ENCODE peak calls at places on chromosomes 7 and 10, in four cellular contexts. C, W, K and P are unnamed samples.

GRCh38 chr10:15367296-15367830 is 3.7 kb downstream of the FAM171A1 start:
- DNase-seq in C (peak), W (no peak), K (no peak), P (no peak)

GRCh38 chr7:39249635-39250034 is 271.9 kb downstream of the POU6F2 start:
- DNase-seq in K (no peak), C (no peak), W (no peak), P (no peak)

GRCh38 chr10:67308912-67309311 is 383.1 kb downstream of the LRRTM3 start:
- DNase-seq in C (no peak), W (no peak), K (no peak), P (no peak)

GRCh38 chr10:60955957-60956425 is 12.0 kb upstream of the RHOBTB1 start:
- DNase-seq in W (no peak), K (no peak), C (no peak), P (no peak)

GRCh38 chr7:23938937-23939552 is 229.0 kb downstream of the STK31 start:
- DNase-seq in K (no peak), W (peak), C (peak), P (no peak)

GRCh38 chr10:34254596-34254995 is 560.5 kb downstream of the PARD3 start:
- DNase-seq in W (peak), C (no peak), K (no peak), P (no peak)

GRCh38 chr10:49505589-49505988 is 33.3 kb downstream of the ERCC6 start:
- DNase-seq in W (no peak), K (no peak), C (no peak), P (no peak)

GRCh38 chr7:28296571-28297483 is 115.5 kb upstream of the CREB5 start:
- DNase-seq in K (no peak), C (peak), W (peak), P (no peak)

GRCh38 chr7:42238709-42239395 is 1.8 kb upstream of the GLI3 start:
- DNase-seq in K (no peak), W (no peak), C (peak), P (no peak)

GRCh38 chr10:59227136-59227673 is 50.8 kb downstream of the PHYHIPL start:
- DNase-seq in W (no peak), C (peak), K (no peak), P (no peak)

GRCh38 chr7:35992436-35992835 is 160.6 kb upstream of the EEPD1 start:
- DNase-seq in C (no peak), W (no peak), K (no peak), P (no peak)

GRCh38 chr7:72321081-72321480 is 91.1 kb downstream of the CALN1 start:
- DNase-seq in W (no peak), C (no peak), K (no peak), P (no peak)

GRCh38 chr10:91420868-91421267 is 10.7 kb downstream of the HECTD2 start:
- DNase-seq in K (no peak), C (no peak), W (no peak), P (no peak)

GRCh38 chr7:132516042-132516840 is 60.0 kb downstream of the PLXNA4 start:
- DNase-seq in C (no peak), W (no peak), K (no peak), P (no peak)

GRCh38 chr10:16891375-16892313 is 74.4 kb upstream of the RSU1 start:
- DNase-seq in C (peak), K (peak), W (no peak), P (no peak)

GRCh38 chr7:97418312-97418711 is 300.8 kb downstream of the SDHAF3 start:
- DNase-seq in C (peak), K (no peak), W (no peak), P (no peak)

GRCh38 chr10:58219875-58220274 is 47.8 kb downstream of the IPMK start:
- DNase-seq in C (no peak), W (no peak), K (no peak), P (no peak)

GRCh38 chr10:29613791-29614190 is 21.0 kb downstream of the SVIL start:
- DNase-seq in W (no peak), C (peak), K (no peak), P (peak)

GRCh38 chr10:61882621-61883375 is 18.7 kb upstream of the ARID5B start:
- DNase-seq in W (no peak), K (no peak), C (no peak), P (no peak)

GRCh38 chr10:63115732-63116383 is 17.3 kb upstream of the NRBF2 start:
- DNase-seq in C (no peak), K (peak), W (no peak), P (no peak)

GRCh38 chr10:121838931-121839330 is 88.9 kb downstream of the ATE1 start:
- DNase-seq in K (no peak), C (no peak), W (no peak), P (no peak)

GRCh38 chr10:127802532-127803055 is 65.6 kb downstream of the FOXI2 start:
- DNase-seq in W (no peak), C (no peak), K (no peak), P (no peak)

GRCh38 chr10:24518981-24519597 is 204.6 kb downstream of the ARHGAP21 start:
- DNase-seq in W (peak), K (peak), C (peak), P (no peak)

GRCh38 chr10:24515481-24515880 is 208.2 kb downstream of the ARHGAP21 start:
- DNase-seq in K (no peak), C (no peak), W (no peak), P (no peak)

GRCh38 chr10:24518411-24518810 is 205.3 kb downstream of the ARHGAP21 start:
- DNase-seq in W (no peak), C (no peak), K (no peak), P (no peak)

GRCh38 chr10:24513155-24513554 is 210.5 kb downstream of the ARHGAP21 start:
- DNase-seq in W (no peak), C (peak), K (no peak), P (no peak)
- TF ChIP-seq CTCF in W (no peak), C (peak), K (peak), P (peak)

DNA sequence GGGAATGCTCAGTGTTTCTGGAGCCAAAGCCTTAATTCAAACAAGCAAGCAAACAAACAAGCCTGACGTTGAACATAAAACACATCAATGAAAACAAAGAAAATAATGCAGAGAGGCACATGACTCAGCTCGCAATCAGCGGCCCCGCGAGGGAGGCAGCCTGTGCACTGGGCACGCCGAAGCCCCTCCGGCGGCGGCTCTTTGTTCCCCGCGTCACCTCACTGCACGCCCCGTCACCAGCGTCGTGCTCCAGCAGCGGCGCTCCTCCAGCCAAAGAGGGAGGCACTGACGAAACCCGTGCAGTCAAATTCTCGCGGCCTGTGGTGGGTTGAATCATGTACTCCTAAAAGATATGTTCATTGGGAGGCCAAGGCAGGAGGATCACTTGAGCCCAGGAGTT is 151.5 kb downstream of the DNAJB6 start:
- DNase-seq in C (peak), K (no peak), W (no peak), P (peak)
- TF ChIP-seq CTCF in C (no peak), K (no peak), W (no peak), P (no peak)

GRCh38 chr10:86635402-86635801 is 18.9 kb upstream of the OPN4 start:
- DNase-seq in W (no peak), C (no peak), K (peak), P (no peak)

GRCh38 chr10:86632951-86633350 is 21.4 kb upstream of the OPN4 start:
- DNase-seq in K (no peak), W (no peak), C (no peak), P (no peak)

GRCh38 chr10:86630079-86630478 is 24.3 kb upstream of the OPN4 start:
- DNase-seq in C (no peak), W (no peak), K (no peak), P (no peak)

GRCh38 chr10:86632009-86632800 is 22.1 kb upstream of the OPN4 start:
- DNase-seq in W (no peak), K (no peak), C (peak), P (no peak)
- TF ChIP-seq CTCF in W (no peak), K (no peak), C (peak), P (peak)

GRCh38 chr7:2651336-2651735 is 19.6 kb downstream of the TTYH3 start:
- DNase-seq in W (no peak), C (no peak), K (no peak), P (no peak)
- TF ChIP-seq CTCF in W (no peak), C (peak), K (no peak), P (no peak)

GRCh38 chr7:98784216-98784785 is 85.5 kb downstream of the TMEM130 start:
- DNase-seq in K (no peak), W (no peak), C (no peak), P (no peak)
- TF ChIP-seq CTCF in K (no peak), W (no peak), C (no peak), P (no peak)

GRCh38 chr10:97709746-97710078 is 3.8 kb upstream of the MARVELD1 start:
- DNase-seq in C (no peak), W (no peak), K (no peak), P (no peak)
- TF ChIP-seq CTCF in C (peak), W (peak), K (no peak), P (peak)

GRCh38 chr10:13994932-13995331 is 335.8 kb downstream of the FRMD4A start:
- DNase-seq in C (no peak), W (no peak), K (no peak), P (no peak)
- TF ChIP-seq CTCF in C (no peak), W (no peak), K (no peak), P (no peak)

GRCh38 chr10:102394079-102394800 is 1.3 kb upstream of the NFKB2 start:
- DNase-seq in W (peak), K (peak), C (peak), P (peak)
- TF ChIP-seq CTCF in W (no peak), K (no peak), C (peak), P (peak)

DNA sequence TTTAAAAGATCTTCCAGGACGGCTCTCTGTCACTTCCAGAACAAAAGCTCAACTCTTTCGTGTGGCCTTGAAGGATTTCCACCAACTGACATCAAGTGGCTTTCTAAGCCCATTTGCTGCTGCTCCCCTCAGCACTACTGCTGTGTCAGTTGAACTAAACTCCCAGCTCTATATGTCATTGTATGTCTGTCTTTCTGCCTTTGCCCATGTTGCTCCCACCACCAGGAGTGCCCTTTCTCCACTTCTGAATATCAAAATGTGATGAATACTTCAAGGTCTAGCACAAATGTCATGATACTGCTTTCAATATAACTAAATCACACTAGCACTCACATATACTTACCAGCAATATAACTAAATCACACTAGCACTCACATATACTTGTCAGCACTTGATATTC is 138.3 kb downstream of the ATXN7L1 start:
- DNase-seq in W (no peak), C (no peak), K (no peak), P (no peak)
- TF ChIP-seq CTCF in W (no peak), C (peak), K (no peak), P (no peak)

DNA sequence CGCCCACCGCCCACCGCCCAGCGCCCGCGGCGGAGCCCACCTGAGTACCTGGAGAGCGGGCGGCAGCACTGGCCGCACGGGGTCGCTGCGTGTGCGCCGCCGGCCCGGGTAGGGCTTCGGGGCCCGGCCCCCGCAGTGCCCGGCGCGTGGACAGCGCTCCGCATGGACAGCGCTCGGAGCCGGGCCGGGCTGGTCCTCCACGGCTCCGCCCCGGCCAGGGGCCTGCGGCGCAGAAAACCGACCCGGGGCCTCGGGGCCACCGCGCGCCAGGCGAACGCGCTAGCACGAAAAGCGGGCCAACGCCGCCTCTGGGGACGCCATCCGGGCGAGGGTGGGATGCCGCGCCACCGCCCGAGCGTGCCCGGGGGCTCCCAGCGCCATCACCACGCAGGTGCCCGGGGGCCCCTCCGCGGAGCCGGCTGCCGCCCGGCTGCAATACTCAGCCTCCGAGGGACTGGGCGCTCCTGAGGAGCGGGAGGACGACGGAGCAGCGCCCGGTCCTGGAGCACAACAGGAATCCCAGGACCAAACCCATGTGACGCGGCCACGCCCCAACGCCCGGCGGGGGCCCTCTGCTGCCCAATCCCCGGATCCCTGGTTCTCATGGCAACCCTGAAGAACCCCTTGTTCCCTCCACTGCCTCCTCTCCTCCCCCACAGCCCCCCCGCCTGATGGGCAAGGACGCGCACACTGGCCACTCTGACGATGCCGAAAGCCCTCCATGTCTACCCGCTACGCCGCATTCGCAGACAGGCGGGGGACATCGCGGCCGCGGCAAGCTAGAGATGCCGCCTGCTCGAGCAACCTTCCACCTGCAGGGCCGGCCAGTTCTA is at the start of gene GRB10:
- DNase-seq in C (peak), K (no peak), W (no peak), P (no peak)
- TF ChIP-seq CTCF in C (peak), K (peak), W (no peak), P (peak)